ENCODE peak calls at places on chromosomes 3 and 15, in eight cellular contexts. H is GM03348, M is A172, C is NCI-H460, D is NT2/D1, A is uterus, G is NCI-H2029, V is fibroblast of the aortic adventitia. T is an unnamed sample.

GRCh38 chr3:126338796-126339241 is 18.4 kb downstream of the KLF15 start:
- DNase-seq in H (no peak), M (no peak), C (no peak), D (no peak), A (peak), G (no peak), V (no peak), T (no peak)

GRCh38 chr3:194491996-194492395 is 5.2 kb upstream of the ATP13A3 start:
- DNase-seq in H (no peak), M (no peak), C (no peak), D (no peak), A (no peak), G (no peak), V (no peak), T (no peak)

GRCh38 chr3:13268120-13268519 is 152.0 kb downstream of the NUP210 start:
- DNase-seq in H (no peak), M (no peak), C (no peak), D (no peak), A (no peak), G (no peak), V (no peak), T (no peak)

GRCh38 chr3:191963182-191963581 is 502.2 kb downstream of the PYDC2 start:
- DNase-seq in H (no peak), M (peak), C (no peak), D (peak), A (no peak), G (no peak), V (no peak), T (no peak)

GRCh38 chr15:40929730-40930429 is 740 bp downstream of the DLL4 start:
- DNase-seq in H (peak), M (no peak), C (no peak), D (no peak), A (no peak), G (no peak), V (peak), T (no peak)

GRCh38 chr15:71662306-71662705 is 148.0 kb upstream of the NR2E3 start:
- DNase-seq in H (no peak), M (no peak), C (no peak), D (no peak), A (no peak), G (no peak), V (no peak), T (no peak)

GRCh38 chr3:185824467-185825378 is at the start of gene IGF2BP2:
- DNase-seq in H (peak), M (peak), C (peak), D (no peak), A (peak), G (no peak), V (peak), T (peak)

GRCh38 chr3:48411041-48411588 is 18.8 kb downstream of the PLXNB1 start:
- DNase-seq in H (no peak), M (no peak), C (no peak), D (no peak), A (peak), G (no peak), V (no peak), T (no peak)

GRCh38 chr15:23616536-23616935 is 31.1 kb downstream of the MAGEL2 start:
- DNase-seq in H (no peak), M (no peak), C (no peak), D (no peak), A (no peak), G (no peak), V (no peak), T (no peak)

GRCh38 chr15:66767370-66767769 is 65.3 kb downstream of the SMAD6 start:
- DNase-seq in H (no peak), M (no peak), C (no peak), D (no peak), A (no peak), G (no peak), V (no peak), T (no peak)

GRCh38 chr15:100758554-100758953 is 121.1 kb upstream of the ALDH1A3 start:
- DNase-seq in H (no peak), M (no peak), C (no peak), D (no peak), A (no peak), G (no peak), V (no peak), T (no peak)

GRCh38 chr3:71536376-71536965 is 47.1 kb downstream of the FOXP1 start:
- DNase-seq in H (peak), M (peak), C (no peak), D (no peak), A (no peak), G (no peak), V (peak), T (no peak)

GRCh38 chr3:191681198-191681597 is 220.2 kb downstream of the PYDC2 start:
- DNase-seq in H (no peak), M (no peak), C (no peak), D (no peak), A (no peak), G (no peak), V (no peak), T (no peak)

GRCh38 chr3:139935866-139936817 is 1.2 kb downstream of the CLSTN2 start:
- DNase-seq in H (peak), M (peak), C (no peak), D (no peak), A (peak), G (peak), V (no peak), T (peak)

GRCh38 chr3:33777996-33778395 is 20.4 kb upstream of the PDCD6IP start:
- DNase-seq in H (no peak), M (no peak), C (no peak), D (no peak), A (no peak), G (no peak), V (no peak), T (no peak)

GRCh38 chr3:15051531-15051930 is 13.6 kb downstream of the MRPS25 start:
- DNase-seq in H (peak), M (peak), C (peak), D (peak), A (no peak), G (peak), V (peak), T (peak)

GRCh38 chr3:73556520-73557371 is 68.0 kb downstream of the PDZRN3 start:
- DNase-seq in H (peak), M (no peak), C (no peak), D (no peak), A (no peak), G (no peak), V (peak), T (no peak)

GRCh38 chr3:50390523-50391177 is 31.3 kb upstream of the TMEM115 start:
- DNase-seq in H (no peak), M (no peak), C (no peak), D (no peak), A (peak), G (no peak), V (no peak), T (no peak)

GRCh38 chr3:179825527-179826246 is 172.8 kb downstream of the USP13 start:
- DNase-seq in H (no peak), M (no peak), C (no peak), D (no peak), A (no peak), G (no peak), V (no peak), T (no peak)

GRCh38 chr3:49422379-49423248 is at the start of gene AMT:
- DNase-seq in H (no peak), M (no peak), C (no peak), D (peak), A (no peak), G (no peak), V (no peak), T (no peak)

GRCh38 chr15:98649621-98649995 is 1.3 kb downstream of the IGF1R start:
- DNase-seq in H (peak), M (no peak), C (no peak), D (no peak), A (peak), G (no peak), V (peak), T (no peak)

GRCh38 chr3:188284455-188285212 is 130.7 kb downstream of the LPP start:
- DNase-seq in H (no peak), M (no peak), C (no peak), D (no peak), A (no peak), G (no peak), V (no peak), T (no peak)

GRCh38 chr3:104412608-104413580 is 953.8 kb upstream of the ALCAM start:
- DNase-seq in H (no peak), M (no peak), C (no peak), D (no peak), A (no peak), G (no peak), V (peak), T (no peak)

GRCh38 chr3:187545391-187545790 is 124.8 kb downstream of the SST start:
- DNase-seq in H (no peak), M (no peak), C (no peak), D (no peak), A (no peak), G (no peak), V (no peak), T (no peak)

GRCh38 chr15:98800437-98801233 is 152.3 kb downstream of the IGF1R start:
- DNase-seq in H (peak), M (peak), C (peak), D (peak), A (peak), G (no peak), V (peak), T (no peak)

GRCh38 chr3:23999012-23999641 is 54.0 kb downstream of the NR1D2 start:
- DNase-seq in H (peak), M (peak), C (peak), D (peak), A (peak), G (peak), V (peak), T (peak)

GRCh38 chr15:65399001-65399706 is 21.4 kb upstream of the IGDCC3 start:
- DNase-seq in H (no peak), M (no peak), C (no peak), D (no peak), A (no peak), G (no peak), V (no peak), T (no peak)

GRCh38 chr3:127954642-127955041 is 39.6 kb downstream of the KBTBD12 start:
- DNase-seq in H (no peak), M (no peak), C (no peak), D (no peak), A (no peak), G (peak), V (no peak), T (no peak)

T was measured in GM13976.